ENCODE peak calls at places on chromosome X, in eight cellular contexts. One of them, this sample, is unnamed.

GRCh38 chrX:39729834-39730670 is 367.7 kb downstream of the BCOR start:
- DNase-seq in spleen: no peak
- DNase-seq in CD4-positive, alpha-beta T cell: no peak
- DNase-seq in A673: no peak
- DNase-seq in uterus: no peak
- DNase-seq in WERI-Rb-1: no peak
- DNase-seq in mesenchymal stem cell: peak; percentile 37
- DNase-seq in NT2/D1: peak; percentile 47
- DNase-seq in this sample: no peak

GRCh38 chrX:9824554-9824953 is 38.3 kb downstream of the SHROOM2 start:
- DNase-seq in spleen: peak; percentile 25
- DNase-seq in CD4-positive, alpha-beta T cell: no peak
- DNase-seq in A673: no peak
- DNase-seq in uterus: no peak
- DNase-seq in WERI-Rb-1: no peak
- DNase-seq in mesenchymal stem cell: peak; percentile 38
- DNase-seq in NT2/D1: no peak
- DNase-seq in this sample: no peak

GRCh38 chrX:17547658-17548057 is 172.7 kb downstream of the NHS start:
- DNase-seq in spleen: no peak
- DNase-seq in CD4-positive, alpha-beta T cell: no peak
- DNase-seq in A673: no peak
- DNase-seq in uterus: peak; percentile 47
- DNase-seq in WERI-Rb-1: no peak
- DNase-seq in mesenchymal stem cell: peak; percentile 55
- DNase-seq in NT2/D1: no peak
- DNase-seq in this sample: no peak

GRCh38 chrX:134548257-134548732 is 88.3 kb downstream of the HPRT1 start:
- DNase-seq in spleen: no peak
- DNase-seq in CD4-positive, alpha-beta T cell: no peak
- DNase-seq in A673: no peak
- DNase-seq in uterus: no peak
- DNase-seq in WERI-Rb-1: no peak
- DNase-seq in mesenchymal stem cell: peak; percentile 31
- DNase-seq in NT2/D1: no peak
- DNase-seq in this sample: no peak

GRCh38 chrX:100654256-100654655 is 10.3 kb downstream of the SRPX2 start:
- DNase-seq in spleen: no peak
- DNase-seq in CD4-positive, alpha-beta T cell: no peak
- DNase-seq in A673: peak; percentile 44
- DNase-seq in uterus: no peak
- DNase-seq in WERI-Rb-1: peak; percentile 30
- DNase-seq in mesenchymal stem cell: peak; percentile 63
- DNase-seq in NT2/D1: no peak
- DNase-seq in this sample: no peak

GRCh38 chrX:2682582-2683177 is 8.4 kb upstream of the CD99 start:
- DNase-seq in spleen: no peak
- DNase-seq in CD4-positive, alpha-beta T cell: no peak
- DNase-seq in A673: peak; percentile 49
- DNase-seq in uterus: no peak
- DNase-seq in WERI-Rb-1: no peak
- DNase-seq in mesenchymal stem cell: peak; percentile 22
- DNase-seq in NT2/D1: no peak
- DNase-seq in this sample: no peak

GRCh38 chrX:42776195-42776594 is 1.8 kb downstream of the PPP1R2C start:
- DNase-seq in spleen: no peak
- DNase-seq in CD4-positive, alpha-beta T cell: no peak
- DNase-seq in A673: no peak
- DNase-seq in uterus: no peak
- DNase-seq in WERI-Rb-1: no peak
- DNase-seq in mesenchymal stem cell: no peak
- DNase-seq in NT2/D1: no peak
- DNase-seq in this sample: no peak

GRCh38 chrX:150032742-150033141 is 94.5 kb upstream of the EOLA2 start:
- DNase-seq in spleen: no peak
- DNase-seq in CD4-positive, alpha-beta T cell: no peak
- DNase-seq in A673: peak; percentile 46
- DNase-seq in uterus: no peak
- DNase-seq in WERI-Rb-1: no peak
- DNase-seq in mesenchymal stem cell: peak; percentile 84
- DNase-seq in NT2/D1: peak; percentile 2
- DNase-seq in this sample: no peak

GRCh38 chrX:153719238-153719637 is 4.9 kb downstream of the BCAP31 start:
- DNase-seq in spleen: no peak
- DNase-seq in CD4-positive, alpha-beta T cell: no peak
- DNase-seq in A673: no peak
- DNase-seq in uterus: no peak
- DNase-seq in WERI-Rb-1: no peak
- DNase-seq in mesenchymal stem cell: no peak
- DNase-seq in NT2/D1: no peak
- DNase-seq in this sample: no peak

GRCh38 chrX:133461226-133461625 is 45.9 kb upstream of the GPC4 start:
- DNase-seq in spleen: no peak
- DNase-seq in CD4-positive, alpha-beta T cell: no peak
- DNase-seq in A673: no peak
- DNase-seq in uterus: no peak
- DNase-seq in WERI-Rb-1: no peak
- DNase-seq in mesenchymal stem cell: peak; percentile 19
- DNase-seq in NT2/D1: no peak
- DNase-seq in this sample: no peak

GRCh38 chrX:134746379-134746723 is 88.1 kb upstream of the PLAC1 start:
- DNase-seq in spleen: no peak
- DNase-seq in CD4-positive, alpha-beta T cell: no peak
- DNase-seq in A673: no peak
- DNase-seq in uterus: no peak
- DNase-seq in WERI-Rb-1: no peak
- DNase-seq in mesenchymal stem cell: no peak
- DNase-seq in NT2/D1: no peak
- DNase-seq in this sample: no peak

GRCh38 chrX:95764972-95765451 is 919.6 kb upstream of the DIAPH2 start:
- DNase-seq in spleen: no peak
- DNase-seq in CD4-positive, alpha-beta T cell: no peak
- DNase-seq in A673: peak; percentile 74
- DNase-seq in uterus: no peak
- DNase-seq in WERI-Rb-1: peak; percentile 6
- DNase-seq in mesenchymal stem cell: peak; percentile 32
- DNase-seq in NT2/D1: peak; percentile 62
- DNase-seq in this sample: no peak

GRCh38 chrX:32780109-32780508 is 431.2 kb downstream of the DMD start:
- DNase-seq in spleen: no peak
- DNase-seq in CD4-positive, alpha-beta T cell: no peak
- DNase-seq in A673: no peak
- DNase-seq in uterus: no peak
- DNase-seq in WERI-Rb-1: no peak
- DNase-seq in mesenchymal stem cell: no peak
- DNase-seq in NT2/D1: no peak
- DNase-seq in this sample: no peak

GRCh38 chrX:71291381-71291780 is 7.9 kb downstream of the NONO start:
- DNase-seq in spleen: no peak
- DNase-seq in CD4-positive, alpha-beta T cell: no peak
- DNase-seq in A673: no peak
- DNase-seq in uterus: no peak
- DNase-seq in WERI-Rb-1: no peak
- DNase-seq in mesenchymal stem cell: peak; percentile 33
- DNase-seq in NT2/D1: no peak
- DNase-seq in this sample: no peak

GRCh38 chrX:420496-421223 is 34.0 kb upstream of the PPP2R3B start:
- DNase-seq in spleen: no peak
- DNase-seq in CD4-positive, alpha-beta T cell: no peak
- DNase-seq in A673: no peak
- DNase-seq in uterus: no peak
- DNase-seq in WERI-Rb-1: no peak
- DNase-seq in mesenchymal stem cell: no peak
- DNase-seq in NT2/D1: no peak
- DNase-seq in this sample: no peak
- H3K9me3 ChIP-seq in spleen: peaks cover 4% of the 10 kb centered on the region
- H3K9me3 ChIP-seq in CD4-positive, alpha-beta T cell: no peaks in the 10 kb centered on the region
- H3K9me3 ChIP-seq in A673: no peaks in the 10 kb centered on the region
- H3K9me3 ChIP-seq in uterus: no peaks in the 10 kb centered on the region
- H3K9me3 ChIP-seq in WERI-Rb-1: no peaks in the 10 kb centered on the region
- H3K9me3 ChIP-seq in mesenchymal stem cell: no peaks in the 10 kb centered on the region
- H3K9me3 ChIP-seq in NT2/D1: no peaks in the 10 kb centered on the region
- H3K9me3 ChIP-seq in this sample: no peaks in the 10 kb centered on the region

DNA sequence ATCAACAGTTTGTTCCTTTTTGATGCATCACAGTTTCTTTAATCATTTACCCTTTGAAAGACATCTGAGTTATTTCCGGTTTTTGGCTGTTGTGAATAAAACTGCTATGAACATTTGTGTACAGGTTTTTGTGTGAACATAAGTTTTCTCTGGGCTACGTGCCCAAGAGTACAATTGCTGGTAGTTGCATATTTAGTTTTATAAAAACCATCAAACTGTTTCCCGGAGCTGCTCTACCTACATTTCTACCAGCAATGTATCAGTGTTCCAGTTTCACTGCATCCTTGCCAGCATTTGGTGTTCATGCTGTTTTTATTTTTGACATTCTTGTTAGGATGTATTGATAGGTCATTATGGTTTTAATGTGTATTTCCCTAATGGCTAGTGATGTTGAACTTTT is 17.3 kb downstream of the KDM6A start:
- DNase-seq in spleen: no peak
- DNase-seq in CD4-positive, alpha-beta T cell: no peak
- DNase-seq in A673: peak; percentile 33
- DNase-seq in uterus: no peak
- DNase-seq in WERI-Rb-1: no peak
- DNase-seq in mesenchymal stem cell: no peak
- DNase-seq in NT2/D1: no peak
- DNase-seq in this sample: no peak
- H3K9me3 ChIP-seq in spleen: no peaks in the 10 kb centered on the region
- H3K9me3 ChIP-seq in CD4-positive, alpha-beta T cell: no peaks in the 10 kb centered on the region
- H3K9me3 ChIP-seq in A673: peaks cover 9% of the 10 kb centered on the region
- H3K9me3 ChIP-seq in uterus: no peaks in the 10 kb centered on the region
- H3K9me3 ChIP-seq in WERI-Rb-1: no peaks in the 10 kb centered on the region
- H3K9me3 ChIP-seq in mesenchymal stem cell: no peaks in the 10 kb centered on the region
- H3K9me3 ChIP-seq in NT2/D1: no peaks in the 10 kb centered on the region
- H3K9me3 ChIP-seq in this sample: no peaks in the 10 kb centered on the region

GRCh38 chrX:136203438-136203837 is 47.8 kb downstream of the MAP7D3 start:
- DNase-seq in spleen: no peak
- DNase-seq in CD4-positive, alpha-beta T cell: no peak
- DNase-seq in A673: no peak
- DNase-seq in uterus: no peak
- DNase-seq in WERI-Rb-1: no peak
- DNase-seq in mesenchymal stem cell: no peak
- DNase-seq in NT2/D1: no peak
- DNase-seq in this sample: no peak
- H3K9me3 ChIP-seq in spleen: no peaks in the 10 kb centered on the region
- H3K9me3 ChIP-seq in CD4-positive, alpha-beta T cell: no peaks in the 10 kb centered on the region
- H3K9me3 ChIP-seq in A673: no peaks in the 10 kb centered on the region
- H3K9me3 ChIP-seq in uterus: no peaks in the 10 kb centered on the region
- H3K9me3 ChIP-seq in WERI-Rb-1: no peaks in the 10 kb centered on the region
- H3K9me3 ChIP-seq in mesenchymal stem cell: no peaks in the 10 kb centered on the region
- H3K9me3 ChIP-seq in NT2/D1: no peaks in the 10 kb centered on the region
- H3K9me3 ChIP-seq in this sample: no peaks in the 10 kb centered on the region

DNA sequence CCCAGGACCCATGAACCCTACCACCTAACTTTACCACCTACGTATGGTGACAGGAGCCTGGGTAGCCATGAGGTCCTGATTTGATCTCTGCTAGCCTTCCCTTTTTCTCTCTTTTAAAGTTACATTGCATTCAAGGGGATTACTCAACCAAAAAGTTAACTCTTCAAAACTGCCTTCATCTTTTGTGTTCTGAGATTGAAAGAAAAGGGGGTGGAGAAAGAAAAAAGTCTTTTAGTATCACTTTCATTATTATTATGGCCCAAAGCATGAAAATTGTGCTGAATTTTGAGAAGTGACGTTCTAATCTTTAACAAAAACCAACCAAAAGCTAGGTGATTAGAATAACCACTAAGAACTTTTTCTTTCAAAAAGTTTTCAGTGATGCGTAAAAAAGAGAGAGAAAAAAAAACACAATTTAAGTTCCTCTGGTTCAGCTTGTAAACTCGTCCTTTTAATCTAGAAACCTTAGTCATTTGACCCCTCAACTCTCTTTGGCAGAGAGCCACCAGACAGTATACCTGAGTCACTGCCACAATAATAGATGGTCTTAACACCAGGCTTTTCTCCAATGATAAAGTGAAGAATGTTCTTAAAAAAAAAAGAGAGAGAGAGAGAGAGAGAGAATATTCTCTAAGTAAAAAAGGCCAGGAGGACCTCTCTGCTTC is 347.4 kb upstream of the FGF13 start:
- DNase-seq in spleen: no peak
- DNase-seq in CD4-positive, alpha-beta T cell: no peak
- DNase-seq in A673: no peak
- DNase-seq in uterus: no peak
- DNase-seq in WERI-Rb-1: no peak
- DNase-seq in mesenchymal stem cell: no peak
- DNase-seq in NT2/D1: no peak
- DNase-seq in this sample: no peak
- H3K9me3 ChIP-seq in spleen: no peaks in the 10 kb centered on the region
- H3K9me3 ChIP-seq in CD4-positive, alpha-beta T cell: no peaks in the 10 kb centered on the region
- H3K9me3 ChIP-seq in A673: no peaks in the 10 kb centered on the region
- H3K9me3 ChIP-seq in uterus: no peaks in the 10 kb centered on the region
- H3K9me3 ChIP-seq in WERI-Rb-1: no peaks in the 10 kb centered on the region
- H3K9me3 ChIP-seq in mesenchymal stem cell: no peaks in the 10 kb centered on the region
- H3K9me3 ChIP-seq in NT2/D1: no peaks in the 10 kb centered on the region
- H3K9me3 ChIP-seq in this sample: no peaks in the 10 kb centered on the region